ENCODE peak calls at places on chromosomes 13 and 19, in eight cellular contexts. Q is stimulated activated naive B cell treated with anti-CD40 and anti-IgM and Interleukin-4, amounts not matched to agents 10 μg/mL and 1 μg/mL and 100 μg/mL, for 72 hours; P is AG10803; B is right cardiac atrium; K is non-pigmented ciliary epithelial cell; S is stimulated activated CD4-positive, alpha-beta T cell treated with anti-CD3 and anti-CD28 coated beads, Interleukin-1b, Interleukin-23, amount 100 ng/mL, for 48 hours; R is Ammon's horn; N is bronchial epithelial cell. J is an unnamed sample.

GRCh38 chr19:45630463-45630862 is 8.7 kb downstream of the EML2 start:
- DNase-seq in Q (no peak), P (peak; percentile 94), B (no peak), K (peak; percentile 85), S (peak; percentile 55), R (no peak), N (peak; percentile 97), J (no peak)

GRCh38 chr13:64633948-64634347 is 2596.2 kb downstream of the PCDH9 start:
- DNase-seq in Q (no peak), P (no peak), B (no peak), K (no peak), S (no peak), R (no peak), N (peak; percentile 28), J (no peak)

GRCh38 chr13:45468676-45469075 is 3.9 kb downstream of the COG3 start:
- DNase-seq in Q (no peak), P (no peak), B (no peak), K (no peak), S (no peak), R (no peak), N (peak; percentile 60), J (peak; percentile 19)

GRCh38 chr13:50713849-50714248 is 129.6 kb downstream of the DLEU7 start:
- DNase-seq in Q (peak; percentile 8), P (peak; percentile 92), B (no peak), K (peak; percentile 95), S (no peak), R (peak; percentile 62), N (peak; percentile 69), J (peak; percentile 22)

GRCh38 chr19:2274937-2275535 is 6.9 kb downstream of the PEAK3 start:
- DNase-seq in Q (no peak), P (peak; percentile 67), B (peak; percentile 71), K (no peak), S (no peak), R (peak; percentile 83), N (peak; percentile 21), J (peak; percentile 54)

GRCh38 chr19:7292352-7292949 is 1.8 kb downstream of the INSR start:
- DNase-seq in Q (no peak), P (no peak), B (no peak), K (no peak), S (no peak), R (no peak), N (no peak), J (peak; percentile 59)

GRCh38 chr19:49793561-49793840 is 19.6 kb downstream of the FUZ start:
- DNase-seq in Q (no peak), P (peak; percentile 12), B (no peak), K (no peak), S (peak; percentile 59), R (no peak), N (peak; percentile 31), J (no peak)

GRCh38 chr19:1384085-1384462 is 367 bp downstream of the NDUFS7 start:
- DNase-seq in Q (no peak), P (no peak), B (no peak), K (no peak), S (no peak), R (no peak), N (no peak), J (no peak)

GRCh38 chr13:99640260-99640659 is 139.0 kb downstream of the TM9SF2 start:
- DNase-seq in Q (no peak), P (no peak), B (no peak), K (no peak), S (no peak), R (no peak), N (no peak), J (no peak)

GRCh38 chr19:3224346-3225325 is at the start of gene CELF5:
- DNase-seq in Q (no peak), P (peak; percentile 11), B (peak; percentile 47), K (no peak), S (peak; percentile 42), R (peak; percentile 42), N (no peak), J (peak; percentile 64)

GRCh38 chr13:27259831-27260230 is 8.5 kb downstream of the RPL21 start:
- DNase-seq in Q (no peak), P (no peak), B (no peak), K (no peak), S (no peak), R (no peak), N (peak; percentile 34), J (peak; percentile 52)

GRCh38 chr13:50426932-50427331 is 411.7 kb downstream of the KCNRG start:
- DNase-seq in Q (no peak), P (no peak), B (no peak), K (no peak), S (no peak), R (no peak), N (no peak), J (no peak)

GRCh38 chr13:99344610-99345208 is 37.5 kb upstream of the GPR183 start:
- DNase-seq in Q (no peak), P (no peak), B (no peak), K (no peak), S (no peak), R (no peak), N (no peak), J (no peak)

GRCh38 chr19:18677156-18677555 is 6.3 kb upstream of the CRTC1 start:
- DNase-seq in Q (no peak), P (no peak), B (no peak), K (no peak), S (no peak), R (no peak), N (no peak), J (no peak)

GRCh38 chr13:43240278-43240677 is 216.9 kb downstream of the DNAJC15 start:
- DNase-seq in Q (no peak), P (no peak), B (no peak), K (no peak), S (no peak), R (no peak), N (no peak), J (peak; percentile 40)

GRCh38 chr19:19327672-19328071 is 7.0 kb downstream of the MAU2 start:
- DNase-seq in Q (no peak), P (no peak), B (no peak), K (no peak), S (no peak), R (no peak), N (no peak), J (no peak)

GRCh38 chr19:5186293-5187050 is 154.1 kb downstream of the PTPRS start:
- DNase-seq in Q (no peak), P (peak; percentile 98), B (no peak), K (peak; percentile 42), S (no peak), R (peak; percentile 69), N (peak; percentile 3), J (no peak)

GRCh38 chr19:1613808-1614570 is 8.7 kb upstream of the UQCR11 start:
- DNase-seq in Q (no peak), P (no peak), B (no peak), K (no peak), S (no peak), R (no peak), N (no peak), J (no peak)

GRCh38 chr13:38013676-38014075 is 144.1 kb upstream of the TRPC4 start:
- DNase-seq in Q (no peak), P (no peak), B (no peak), K (no peak), S (no peak), R (no peak), N (no peak), J (no peak)

GRCh38 chr13:43749503-43749902 is 37.3 kb downstream of the ENOX1 start:
- DNase-seq in Q (no peak), P (no peak), B (no peak), K (no peak), S (no peak), R (no peak), N (peak; percentile 39), J (no peak)

GRCh38 chr13:33953203-33953602 is 135.3 kb downstream of the RFC3 start:
- DNase-seq in Q (no peak), P (peak; percentile 86), B (no peak), K (peak; percentile 26), S (no peak), R (no peak), N (peak; percentile 39), J (no peak)

GRCh38 chr13:114132419-114133121 is at the start of gene RASA3:
- DNase-seq in Q (peak; percentile 55), P (peak; percentile 81), B (peak; percentile 83), K (no peak), S (peak; percentile 44), R (peak; percentile 79), N (peak; percentile 33), J (peak; percentile 74)

GRCh38 chr19:15684828-15685227 is 11.9 kb downstream of the CYP4F12 start:
- DNase-seq in Q (no peak), P (no peak), B (no peak), K (no peak), S (no peak), R (no peak), N (no peak), J (no peak)

GRCh38 chr19:39046037-39046821 is 13.9 kb upstream of the FBXO27 start:
- DNase-seq in Q (no peak), P (no peak), B (no peak), K (no peak), S (no peak), R (no peak), N (no peak), J (peak; percentile 97)

GRCh38 chr19:9796113-9796773 is 22.6 kb downstream of the FBXL12 start:
- DNase-seq in Q (peak; percentile 80), P (peak; percentile 87), B (peak; percentile 72), K (peak; percentile 76), S (peak; percentile 86), R (peak; percentile 94), N (peak; percentile 89), J (peak; percentile 96)

GRCh38 chr19:46461537-46461936 is 9.8 kb downstream of the PNMA8A start:
- DNase-seq in Q (no peak), P (peak; percentile 32), B (no peak), K (no peak), S (no peak), R (no peak), N (peak; percentile 98), J (no peak)

GRCh38 chr13:32116210-32116609 is 84.6 kb downstream of the FRY start:
- DNase-seq in Q (no peak), P (no peak), B (no peak), K (no peak), S (no peak), R (no peak), N (no peak), J (peak; percentile 39)

GRCh38 chr19:2276429-2276989 is 5.5 kb downstream of the PEAK3 start:
- DNase-seq in Q (no peak), P (no peak), B (no peak), K (no peak), S (no peak), R (no peak), N (no peak), J (no peak)

GRCh38 chr19:15672580-15673175 is at the start of gene CYP4F12:
- DNase-seq in Q (no peak), P (peak; percentile 17), B (peak; percentile 92), K (no peak), S (peak; percentile 9), R (peak; percentile 7), N (peak; percentile 17), J (peak; percentile 48)